ENCODE peak calls at places on chromosomes 1 and 21, in six cellular contexts. Y is activated T-cell treated with anti-CD3 and anti-CD28 coated beads, Interleukin-2, amount 50 U/mL, for 72 hours; W is CD8-positive, alpha-beta T cell; I is activated CD8-positive, alpha-beta T cell treated with anti-CD3 and anti-CD28 coated beads, Interleukin-2, amount 10 ng/mL, durations not matched to agents 7 days and 5 days; X is NCI-H774; C is NCI-H187. A is an unnamed sample.

GRCh38 chr1:77513839-77514763 is 168.4 kb downstream of the ZZZ3 start:
- DNase-seq in Y (no peak), W (no peak), I (no peak), X (no peak), C (no peak), A (peak)

GRCh38 chr1:174022080-174022975 is at the start of gene RC3H1:
- DNase-seq in Y (peak), W (peak), I (peak), X (peak), C (peak), A (peak)

GRCh38 chr1:101474039-101474665 is 237.3 kb downstream of the S1PR1 start:
- DNase-seq in Y (no peak), W (no peak), I (no peak), X (no peak), C (no peak), A (no peak)

GRCh38 chr1:216074196-216074595 is 349.1 kb downstream of the USH2A start:
- DNase-seq in Y (no peak), W (no peak), I (no peak), X (no peak), C (no peak), A (no peak)

GRCh38 chr1:35001743-35002142 is 16.6 kb upstream of the TMEM35B start:
- DNase-seq in Y (no peak), W (no peak), I (no peak), X (no peak), C (no peak), A (peak)

GRCh38 chr1:196680107-196680506 is 28.3 kb downstream of the CFH start:
- DNase-seq in Y (no peak), W (no peak), I (no peak), X (no peak), C (no peak), A (peak)

GRCh38 chr1:230280906-230281413 is 145.2 kb downstream of the PGBD5 start:
- DNase-seq in Y (no peak), W (no peak), I (no peak), X (no peak), C (no peak), A (no peak)

GRCh38 chr1:150256549-150257341 is 829 bp upstream of the CA14 start:
- DNase-seq in Y (no peak), W (no peak), I (no peak), X (no peak), C (no peak), A (no peak)

GRCh38 chr21:17903029-17903806 is 84.1 kb upstream of the C21orf91 start:
- DNase-seq in Y (no peak), W (no peak), I (no peak), X (peak), C (peak), A (peak)

A was measured in astrocyte of the spinal cord.